ENCODE peak calls at places on chromosomes 3 and 15, in five cellular contexts. A is HT-29, Q is memory B cell, S is glomerular endothelial cell, L is HL-60. I is an unnamed sample.
A peak's percentile ranks its signal among the peaks of the same experiment; 100 is the strongest.

GRCh38 chr15:76439542-76439941 is 103.0 kb downstream of the ISL2 start:
- DNase-seq in L (no peak), Q (no peak), S (no peak), A (peak; percentile 56), I (no peak)

GRCh38 chr15:35540885-35541284 is 5.1 kb downstream of the DPH6 start:
- DNase-seq in L (no peak), S (no peak), Q (no peak), A (no peak), I (peak; percentile 50)

GRCh38 chr15:96274698-96275097 is 55.8 kb upstream of the NR2F2 start:
- DNase-seq in A (no peak), L (no peak), S (no peak), Q (no peak), I (peak; percentile 77)

GRCh38 chr3:193830791-193831191 is 237.8 kb downstream of the OPA1 start:
- DNase-seq in A (no peak), Q (no peak), L (no peak), S (no peak), I (peak; percentile 36)

GRCh38 chr3:172840913-172841312 is 90.4 kb downstream of the ECT2 start:
- DNase-seq in Q (no peak), A (no peak), L (no peak), S (no peak), I (no peak)

GRCh38 chr3:54358969-54359648 is 236.8 kb downstream of the CACNA2D3 start:
- DNase-seq in Q (no peak), S (no peak), A (no peak), L (no peak), I (peak; percentile 67)

GRCh38 chr3:24237971-24238767 is 256.5 kb downstream of the THRB start:
- DNase-seq in Q (peak; percentile 13), L (peak; percentile 28), S (no peak), A (peak; percentile 74), I (peak; percentile 90)

GRCh38 chr3:122628567-122628966 is 51.1 kb downstream of the PARP15 start:
- DNase-seq in A (no peak), L (no peak), Q (no peak), S (no peak), I (peak; percentile 81)

GRCh38 chr15:67009576-67010569 is 55.5 kb upstream of the SMAD3 start:
- DNase-seq in L (no peak), A (no peak), Q (no peak), S (no peak), I (no peak)

GRCh38 chr15:42616107-42616506 is 40.7 kb downstream of the STARD9 start:
- DNase-seq in A (no peak), Q (no peak), L (no peak), S (no peak), I (no peak)

GRCh38 chr3:197519801-197520211 is 36.0 kb downstream of the BDH1 start:
- DNase-seq in Q (no peak), A (peak; percentile 43), L (no peak), S (no peak), I (no peak)

GRCh38 chr3:16478516-16478915 is 35.0 kb downstream of the RFTN1 start:
- DNase-seq in L (no peak), S (no peak), A (no peak), Q (no peak), I (peak; percentile 93)

GRCh38 chr3:182715006-182715405 is 78.3 kb upstream of the ATP11B start:
- DNase-seq in A (no peak), S (no peak), L (no peak), Q (no peak), I (no peak)

GRCh38 chr3:125681146-125681545 is 85.8 kb upstream of the OSBPL11 start:
- DNase-seq in S (no peak), A (no peak), Q (no peak), L (no peak), I (no peak)

GRCh38 chr3:124486324-124486723 is 243.9 kb upstream of the UMPS start:
- DNase-seq in L (no peak), A (peak; percentile 34), Q (no peak), S (no peak), I (no peak)